ENCODE peak calls at places on chromosome X, in five cellular contexts. One of them, this sample, is unnamed.
A peak's percentile ranks its signal among the peaks of the same experiment; 100 is the strongest.

GRCh38 chrX:131399692-131400428 is 110.8 kb upstream of the IGSF1 start:
- DNase-seq in GM06990: no peak
- DNase-seq in HTR-8/SVneo: no peak
- DNase-seq in immature natural killer cell: no peak
- DNase-seq in activated CD4-positive, alpha-beta T cell treated with anti-CD3 and anti-CD28 coated beads, Interleukin-2, amount 50 U/mL, for 1 hour: no peak
- DNase-seq in this sample: no peak

GRCh38 chrX:12887767-12888166 is 18.7 kb upstream of the TLR8 start:
- DNase-seq in HTR-8/SVneo: no peak
- DNase-seq in immature natural killer cell: no peak
- DNase-seq in GM06990: no peak
- DNase-seq in activated CD4-positive, alpha-beta T cell treated with anti-CD3 and anti-CD28 coated beads, Interleukin-2, amount 50 U/mL, for 1 hour: no peak
- DNase-seq in this sample: no peak

GRCh38 chrX:32191316-32191715 is 1020.0 kb downstream of the DMD start:
- DNase-seq in immature natural killer cell: no peak
- DNase-seq in GM06990: no peak
- DNase-seq in HTR-8/SVneo: no peak
- DNase-seq in activated CD4-positive, alpha-beta T cell treated with anti-CD3 and anti-CD28 coated beads, Interleukin-2, amount 50 U/mL, for 1 hour: no peak
- DNase-seq in this sample: no peak

GRCh38 chrX:132023896-132024386 is 839 bp downstream of the STK26 start:
- DNase-seq in immature natural killer cell: peak; percentile 71
- DNase-seq in HTR-8/SVneo: no peak
- DNase-seq in activated CD4-positive, alpha-beta T cell treated with anti-CD3 and anti-CD28 coated beads, Interleukin-2, amount 50 U/mL, for 1 hour: peak; percentile 27
- DNase-seq in GM06990: peak; percentile 69
- DNase-seq in this sample: peak; percentile 57

GRCh38 chrX:121876316-121876715 is 828.9 kb downstream of the GLUD2 start:
- DNase-seq in HTR-8/SVneo: no peak
- DNase-seq in GM06990: no peak
- DNase-seq in immature natural killer cell: no peak
- DNase-seq in activated CD4-positive, alpha-beta T cell treated with anti-CD3 and anti-CD28 coated beads, Interleukin-2, amount 50 U/mL, for 1 hour: no peak
- DNase-seq in this sample: no peak

GRCh38 chrX:108310511-108310910 is 127.7 kb downstream of the COL4A6 start:
- DNase-seq in activated CD4-positive, alpha-beta T cell treated with anti-CD3 and anti-CD28 coated beads, Interleukin-2, amount 50 U/mL, for 1 hour: no peak
- DNase-seq in HTR-8/SVneo: no peak
- DNase-seq in immature natural killer cell: no peak
- DNase-seq in GM06990: no peak
- DNase-seq in this sample: no peak

GRCh38 chrX:110734894-110735541 is 60.6 kb downstream of the CHRDL1 start:
- DNase-seq in HTR-8/SVneo: no peak
- DNase-seq in activated CD4-positive, alpha-beta T cell treated with anti-CD3 and anti-CD28 coated beads, Interleukin-2, amount 50 U/mL, for 1 hour: no peak
- DNase-seq in immature natural killer cell: no peak
- DNase-seq in GM06990: no peak
- DNase-seq in this sample: no peak

GRCh38 chrX:53732797-53733196 is 46.3 kb upstream of the HUWE1 start:
- DNase-seq in activated CD4-positive, alpha-beta T cell treated with anti-CD3 and anti-CD28 coated beads, Interleukin-2, amount 50 U/mL, for 1 hour: no peak
- DNase-seq in HTR-8/SVneo: no peak
- DNase-seq in GM06990: peak; percentile 52
- DNase-seq in immature natural killer cell: no peak
- DNase-seq in this sample: no peak

GRCh38 chrX:22037225-22037624 is 5.1 kb downstream of the PHEX start:
- DNase-seq in HTR-8/SVneo: no peak
- DNase-seq in immature natural killer cell: no peak
- DNase-seq in GM06990: no peak
- DNase-seq in activated CD4-positive, alpha-beta T cell treated with anti-CD3 and anti-CD28 coated beads, Interleukin-2, amount 50 U/mL, for 1 hour: no peak
- DNase-seq in this sample: no peak

GRCh38 chrX:68665502-68665901 is 18.0 kb downstream of the STARD8 start:
- DNase-seq in immature natural killer cell: no peak
- DNase-seq in activated CD4-positive, alpha-beta T cell treated with anti-CD3 and anti-CD28 coated beads, Interleukin-2, amount 50 U/mL, for 1 hour: no peak
- DNase-seq in HTR-8/SVneo: no peak
- DNase-seq in GM06990: no peak
- DNase-seq in this sample: no peak

GRCh38 chrX:109709129-109709631 is 23.9 kb downstream of the ACSL4 start:
- DNase-seq in immature natural killer cell: no peak
- DNase-seq in HTR-8/SVneo: no peak
- DNase-seq in GM06990: peak; percentile 53
- DNase-seq in activated CD4-positive, alpha-beta T cell treated with anti-CD3 and anti-CD28 coated beads, Interleukin-2, amount 50 U/mL, for 1 hour: no peak
- DNase-seq in this sample: peak; percentile 38

GRCh38 chrX:115344885-115345653 is 55.6 kb downstream of the LUZP4 start:
- DNase-seq in immature natural killer cell: no peak
- DNase-seq in GM06990: no peak
- DNase-seq in HTR-8/SVneo: peak; percentile 44
- DNase-seq in activated CD4-positive, alpha-beta T cell treated with anti-CD3 and anti-CD28 coated beads, Interleukin-2, amount 50 U/mL, for 1 hour: no peak
- DNase-seq in this sample: no peak

GRCh38 chrX:8907678-8908077 is 106.5 kb upstream of the FAM9A start:
- DNase-seq in activated CD4-positive, alpha-beta T cell treated with anti-CD3 and anti-CD28 coated beads, Interleukin-2, amount 50 U/mL, for 1 hour: no peak
- DNase-seq in GM06990: no peak
- DNase-seq in HTR-8/SVneo: no peak
- DNase-seq in immature natural killer cell: no peak
- DNase-seq in this sample: no peak

GRCh38 chrX:83305381-83305780 is 202.7 kb upstream of the POU3F4 start:
- DNase-seq in activated CD4-positive, alpha-beta T cell treated with anti-CD3 and anti-CD28 coated beads, Interleukin-2, amount 50 U/mL, for 1 hour: no peak
- DNase-seq in HTR-8/SVneo: no peak
- DNase-seq in immature natural killer cell: no peak
- DNase-seq in GM06990: no peak
- DNase-seq in this sample: no peak

GRCh38 chrX:131397891-131398290 is 108.8 kb upstream of the IGSF1 start:
- DNase-seq in HTR-8/SVneo: no peak
- DNase-seq in activated CD4-positive, alpha-beta T cell treated with anti-CD3 and anti-CD28 coated beads, Interleukin-2, amount 50 U/mL, for 1 hour: no peak
- DNase-seq in immature natural killer cell: no peak
- DNase-seq in GM06990: no peak
- DNase-seq in this sample: peak; percentile 32

GRCh38 chrX:120302434-120302833 is 8.8 kb downstream of the TMEM255A start:
- DNase-seq in HTR-8/SVneo: no peak
- DNase-seq in GM06990: peak; percentile 55
- DNase-seq in immature natural killer cell: peak; percentile 77
- DNase-seq in activated CD4-positive, alpha-beta T cell treated with anti-CD3 and anti-CD28 coated beads, Interleukin-2, amount 50 U/mL, for 1 hour: no peak
- DNase-seq in this sample: peak; percentile 85

GRCh38 chrX:15973299-15973698 is 118.7 kb upstream of the AP1S2 start:
- DNase-seq in HTR-8/SVneo: peak; percentile 44
- DNase-seq in activated CD4-positive, alpha-beta T cell treated with anti-CD3 and anti-CD28 coated beads, Interleukin-2, amount 50 U/mL, for 1 hour: no peak
- DNase-seq in GM06990: no peak
- DNase-seq in immature natural killer cell: peak; percentile 15
- DNase-seq in this sample: peak; percentile 56

GRCh38 chrX:88613338-88613737 is 133.7 kb upstream of the CPXCR1 start:
- DNase-seq in GM06990: no peak
- DNase-seq in activated CD4-positive, alpha-beta T cell treated with anti-CD3 and anti-CD28 coated beads, Interleukin-2, amount 50 U/mL, for 1 hour: no peak
- DNase-seq in HTR-8/SVneo: no peak
- DNase-seq in immature natural killer cell: no peak
- DNase-seq in this sample: no peak